ENCODE peak calls at places on chromosomes 6 and 20, in nine cellular contexts. Z is neural progenitor cell, Y is PC-3, X is OCI-LY7, J is HCT116, M is SK-N-SH, A is hepatocyte, D is GM23338, S is MM.1S. I is an unnamed sample.

GRCh38 chr6:15498640-15499039 is 164.2 kb downstream of the DTNBP1 start:
- DNase-seq in J (no peak), Z (no peak), D (no peak), A (no peak), M (no peak), Y (peak), S (no peak), X (no peak), I (peak)

GRCh38 chr6:133436652-133437051 is 195.5 kb downstream of the EYA4 start:
- DNase-seq in S (no peak), X (no peak), Z (no peak), Y (peak), M (no peak), J (no peak), A (no peak), D (no peak), I (peak)

GRCh38 chr6:82083646-82084045 is 163.9 kb downstream of the IBTK start:
- DNase-seq in S (no peak), M (no peak), Y (no peak), J (no peak), D (no peak), Z (no peak), X (no peak), A (no peak), I (no peak)

GRCh38 chr20:51457281-51457932 is 85.1 kb downstream of the NFATC2 start:
- DNase-seq in A (peak), M (peak), J (peak), X (peak), Z (peak), S (no peak), Y (peak), D (no peak), I (peak)

GRCh38 chr6:32664827-32665362 is 1.6 kb downstream of the HLA-DQB1 start:
- DNase-seq in Z (peak), X (no peak), Y (no peak), A (no peak), M (no peak), J (no peak), S (no peak), D (peak), I (peak)

GRCh38 chr6:72624557-72625160 is 2.8 kb downstream of the KCNQ5 start:
- DNase-seq in M (peak), A (peak), J (no peak), Z (peak), S (peak), X (peak), D (peak), Y (peak), I (peak)

GRCh38 chr6:145948328-145948727 is 15.8 kb downstream of the SHPRH start:
- DNase-seq in Z (no peak), D (no peak), A (no peak), X (no peak), S (no peak), J (no peak), M (no peak), Y (peak), I (peak)

GRCh38 chr20:55097621-55098020 is 622.2 kb downstream of the DOK5 start:
- DNase-seq in Z (no peak), D (no peak), Y (no peak), M (no peak), J (no peak), S (peak), X (no peak), A (no peak), I (no peak)

GRCh38 chr6:56293756-56294155 is 46.4 kb upstream of the COL21A1 start:
- DNase-seq in Z (no peak), A (no peak), J (no peak), M (no peak), S (no peak), Y (no peak), D (no peak), X (no peak), I (no peak)

GRCh38 chr6:76861403-76861802 is 601.9 kb downstream of the HTR1B start:
- DNase-seq in X (peak), M (peak), D (peak), Z (peak), A (peak), J (peak), S (peak), Y (peak), I (peak)

GRCh38 chr20:22472386-22472785 is 112.0 kb downstream of the FOXA2 start:
- DNase-seq in D (peak), X (no peak), M (no peak), Z (no peak), S (no peak), Y (no peak), J (no peak), A (no peak), I (no peak)

GRCh38 chr6:113122060-113122459 is 735.1 kb upstream of the MARCKS start:
- DNase-seq in Z (peak), M (no peak), J (peak), A (peak), D (peak), Y (peak), X (no peak), S (no peak), I (peak)

GRCh38 chr6:34560366-34561226 is 4.5 kb upstream of the SPDEF start:
- DNase-seq in X (no peak), J (no peak), Z (no peak), S (no peak), Y (no peak), M (peak), D (no peak), A (peak), I (peak)

GRCh38 chr6:88599561-88599960 is 363.9 kb downstream of the RNGTT start:
- DNase-seq in S (no peak), X (peak), M (no peak), Y (no peak), A (no peak), Z (no peak), J (no peak), D (peak), I (no peak)

GRCh38 chr20:48850257-48850656 is 22.5 kb upstream of the PREX1 start:
- DNase-seq in Z (no peak), M (no peak), A (no peak), X (no peak), J (no peak), S (no peak), Y (no peak), D (no peak), I (no peak)

GRCh38 chr20:40008177-40008576 is 680.9 kb downstream of the MAFB start:
- DNase-seq in X (no peak), D (no peak), S (no peak), A (no peak), J (no peak), Z (no peak), Y (no peak), M (no peak), I (peak)

GRCh38 chr20:58626076-58626475 is 25.0 kb upstream of the STX16 start:
- DNase-seq in J (no peak), X (no peak), S (no peak), A (no peak), D (no peak), M (no peak), Y (peak), Z (no peak), I (peak)

DNA sequence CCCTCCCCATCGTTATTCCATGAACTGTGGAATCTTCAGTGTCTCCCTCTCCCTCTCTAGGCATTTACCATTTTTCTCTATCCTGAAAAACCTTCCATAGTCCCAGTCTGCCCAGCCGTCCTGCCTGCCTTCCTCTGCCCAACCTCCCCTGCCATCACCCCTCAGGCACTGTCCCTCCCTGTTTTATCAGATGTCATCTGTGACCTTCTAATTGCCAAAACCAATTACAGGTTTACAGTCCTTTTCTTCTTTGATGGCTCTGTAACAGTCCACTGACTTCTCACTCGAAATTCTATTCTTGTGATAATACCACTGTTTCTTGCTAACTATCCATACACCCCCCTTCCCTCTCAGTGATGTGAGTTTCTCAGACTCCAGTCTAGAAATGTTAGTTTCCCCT is 2.3 kb upstream of the SLC23A2 start:
- DNase-seq in D (no peak), A (no peak), J (no peak), Y (no peak), X (no peak), Z (no peak), S (no peak), M (peak), I (no peak)
- TF ChIP-seq EZH2phosphoT487 in D (no peak), A (no peak), J (no peak), Y (no peak), X (no peak), Z (no peak), S (no peak), M (no peak), I (no peak)

GRCh38 chr6:70381436-70381786 is 31.9 kb upstream of the FAM135A start:
- DNase-seq in D (no peak), A (no peak), J (no peak), X (no peak), M (no peak), S (no peak), Z (no peak), Y (no peak), I (no peak)
- H3K4me3 ChIP-seq in D (no peak), A (no peak), J (no peak), X (no peak), M (no peak), S (no peak), Z (no peak), Y (no peak), I (no peak)

DNA sequence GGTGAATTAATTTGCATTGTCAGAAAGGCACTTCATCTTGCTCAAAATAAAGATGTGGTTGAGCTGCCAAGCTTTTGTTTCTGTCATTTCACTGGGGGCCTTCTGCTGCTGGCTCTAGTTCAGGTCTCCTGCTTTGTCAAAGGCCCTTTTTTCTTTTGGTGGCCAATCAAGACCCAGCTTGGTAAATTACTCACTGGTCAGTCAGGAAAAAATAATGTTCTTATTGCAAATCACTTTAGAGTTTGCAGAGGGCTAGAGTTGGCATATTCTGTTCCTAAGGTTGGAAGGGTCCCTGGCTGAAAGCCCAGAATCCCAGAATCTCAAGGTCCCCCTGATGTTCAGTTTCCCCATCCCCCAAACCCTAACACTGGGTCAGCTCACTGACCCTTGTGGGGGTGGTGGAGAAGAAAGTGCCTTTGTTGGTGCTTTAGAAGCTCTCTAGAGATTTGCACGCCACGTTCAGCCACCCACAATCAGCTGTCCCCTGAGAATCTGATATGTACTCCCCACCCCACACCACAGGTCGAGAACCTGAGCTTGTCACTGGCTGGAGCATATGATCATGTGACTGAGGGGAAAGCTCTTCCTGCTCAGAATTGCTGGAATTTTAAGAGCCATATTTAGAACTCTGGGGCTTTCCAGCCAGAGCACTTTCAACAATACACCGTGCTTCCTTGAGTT is 21.7 kb upstream of the BNIP5 start:
- DNase-seq in J (no peak), A (peak), X (no peak), Y (no peak), D (no peak), M (no peak), Z (no peak), S (no peak), I (no peak)
- H2AFZ ChIP-seq in J (no peak), A (no peak), X (peak), Y (no peak), D (no peak), M (peak), Z (no peak), S (no peak), I (peak)

DNA sequence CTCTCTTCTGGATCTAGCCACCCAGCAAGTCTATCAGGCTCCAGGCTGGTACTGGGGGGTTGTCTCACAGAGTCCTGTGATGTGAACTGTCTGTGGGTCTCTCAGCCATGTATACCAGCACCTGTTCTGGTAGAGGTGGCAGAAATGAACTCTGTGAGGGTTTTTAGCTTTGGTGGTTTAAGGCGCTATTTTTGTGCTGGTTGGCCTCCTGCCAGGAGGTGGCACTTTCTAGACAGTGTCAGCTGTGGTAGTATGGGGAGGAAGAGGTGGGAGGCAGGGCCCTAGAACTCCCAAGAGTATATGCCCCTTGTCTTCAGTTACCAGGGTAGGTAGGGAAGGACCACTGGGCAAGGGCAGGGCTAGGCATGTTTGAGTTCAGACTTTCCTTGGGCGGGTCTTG is 75.8 kb downstream of the SNAP91 start:
- DNase-seq in A (no peak), S (peak), X (peak), M (no peak), D (peak), J (no peak), Y (no peak), Z (no peak), I (no peak)
- TF ChIP-seq EZH2phosphoT487 in A (no peak), S (no peak), X (no peak), M (no peak), D (no peak), J (no peak), Y (no peak), Z (no peak), I (no peak)

DNA sequence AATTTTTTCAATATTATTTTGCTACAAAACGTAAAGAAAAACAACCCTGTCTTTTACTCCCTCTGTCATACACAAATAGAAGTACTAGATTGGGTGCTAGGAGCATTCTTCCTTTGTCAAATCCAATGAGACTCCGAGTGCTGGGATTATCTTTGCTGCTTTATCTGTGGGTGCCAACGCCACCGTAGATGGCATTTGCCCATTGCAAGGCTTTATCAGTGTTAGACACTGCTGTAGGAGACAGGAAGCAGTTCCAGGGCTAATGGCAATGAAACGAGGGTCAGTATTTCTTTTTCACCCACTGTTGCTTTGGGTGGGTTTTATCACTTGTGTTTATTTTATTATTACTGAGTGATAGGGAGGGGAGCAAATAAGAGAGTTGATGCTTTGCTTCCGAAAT is 87.0 kb upstream of the LAMP5 start:
- DNase-seq in S (no peak), D (no peak), A (no peak), X (no peak), Y (no peak), Z (no peak), J (no peak), M (peak), I (no peak)
- H3K4me3 ChIP-seq in S (no peak), D (no peak), A (no peak), X (no peak), Y (no peak), Z (no peak), J (no peak), M (no peak), I (no peak)

GRCh38 chr6:39379026-39379425 is 56.5 kb upstream of the KCNK16 start:
- DNase-seq in Y (no peak), Z (no peak), X (no peak), S (no peak), D (no peak), A (no peak), J (no peak), M (no peak), I (no peak)

GRCh38 chr6:39375405-39375804 is 52.9 kb upstream of the KCNK16 start:
- DNase-seq in Z (no peak), A (no peak), J (no peak), D (no peak), Y (no peak), M (no peak), X (no peak), S (no peak), I (no peak)

GRCh38 chr6:39380837-39381534 is 58.5 kb upstream of the KCNK16 start:
- DNase-seq in Y (no peak), X (no peak), D (no peak), J (no peak), Z (no peak), M (no peak), A (no peak), S (no peak), I (no peak)

GRCh38 chr6:39378175-39378889 is 55.8 kb upstream of the KCNK16 start:
- DNase-seq in A (no peak), M (no peak), J (no peak), D (no peak), X (no peak), Z (no peak), Y (no peak), S (no peak), I (no peak)

DNA sequence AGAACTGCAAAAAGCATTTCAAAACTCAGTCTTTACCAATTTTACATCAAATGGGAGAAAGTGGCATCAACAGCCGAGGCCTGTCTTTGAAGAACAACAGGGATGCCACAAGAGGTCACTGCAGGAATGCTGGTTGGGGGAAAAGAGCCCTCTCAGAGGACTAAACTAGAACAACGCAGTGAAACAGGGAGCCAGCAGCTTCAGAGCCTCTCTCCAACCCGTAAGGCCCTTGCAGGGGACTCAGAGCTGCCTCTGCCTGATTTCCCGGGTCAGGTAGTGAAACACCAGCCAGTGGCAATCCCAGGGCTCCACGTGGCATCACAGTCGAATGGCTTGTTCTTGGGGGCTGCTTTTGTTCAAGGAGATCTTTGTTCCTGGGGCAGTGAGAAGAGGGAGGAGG is 55.0 kb upstream of the KCNK16 start:
- DNase-seq in S (peak), M (peak), A (peak), D (peak), Z (peak), X (peak), Y (peak), J (peak), I (peak)
- H2AFZ ChIP-seq in S (peak), M (no peak), A (peak), D (no peak), Z (peak), X (no peak), Y (no peak), J (no peak), I (peak)

I was measured in GM23248.